ENCODE peak calls at places on chromosomes 16 and 17, in five cellular contexts. N is HCT116, K is HL-60, Z is A549, B is K562. E is an unnamed sample.

GRCh38 chr17:13699261-13699660 is 97.5 kb upstream of the HS3ST3A1 start:
- DNase-seq in B (no peak), Z (no peak), N (no peak), K (no peak), E (no peak)

GRCh38 chr16:83705856-83706255 is 101.9 kb upstream of the HSBP1 start:
- DNase-seq in Z (no peak), K (no peak), N (no peak), B (no peak), E (no peak)

GRCh38 chr16:79970551-79971236 is 370.2 kb upstream of the MAF start:
- DNase-seq in B (peak), K (no peak), N (no peak), Z (no peak), E (no peak)

GRCh38 chr16:73878616-73879015 is 418.0 kb upstream of the PSMD7 start:
- DNase-seq in K (peak), N (peak), Z (peak), B (no peak), E (peak)

GRCh38 chr17:79031996-79032875 is 8.3 kb downstream of the C1QTNF1 start:
- DNase-seq in Z (no peak), N (no peak), K (no peak), B (no peak), E (no peak)

GRCh38 chr17:44465897-44466296 is 37.3 kb downstream of the GPATCH8 start:
- DNase-seq in N (no peak), Z (no peak), K (no peak), B (no peak), E (no peak)

GRCh38 chr17:49035470-49036269 is 38.5 kb downstream of the IGF2BP1 start:
- DNase-seq in Z (peak), K (peak), N (peak), B (peak), E (peak)

GRCh38 chr16:68445458-68445857 is 2.9 kb downstream of the SMPD3 start:
- DNase-seq in K (peak), B (peak), N (peak), Z (peak), E (peak)

GRCh38 chr16:73190688-73191087 is 142.8 kb upstream of the ZFHX3 start:
- DNase-seq in K (no peak), N (no peak), B (no peak), Z (no peak), E (no peak)

GRCh38 chr16:69286941-69287713 is 24.0 kb upstream of the VPS4A start:
- DNase-seq in B (peak), K (peak), Z (peak), N (peak), E (peak)

GRCh38 chr16:10402975-10403374 is 17.1 kb downstream of the ATF7IP2 start:
- DNase-seq in K (no peak), B (no peak), Z (no peak), N (no peak), E (no peak)

GRCh38 chr17:19016297-19016696 is 11.7 kb upstream of the FAM83G start:
- DNase-seq in Z (no peak), K (no peak), N (no peak), B (no peak), E (no peak)

GRCh38 chr16:48687421-48688038 is 77.5 kb upstream of the N4BP1 start:
- DNase-seq in B (peak), N (peak), K (peak), Z (peak), E (peak)

GRCh38 chr17:35372846-35373531 is 432 bp downstream of the SLFN11 start:
- DNase-seq in N (no peak), Z (peak), K (peak), B (peak), E (peak)

GRCh38 chr16:31010539-31010938 is at the start of gene STX1B:
- DNase-seq in K (no peak), N (no peak), Z (no peak), B (peak), E (peak)

GRCh38 chr17:37494971-37495370 is 5.3 kb downstream of the DUSP14 start:
- DNase-seq in Z (no peak), B (no peak), K (no peak), N (no peak), E (peak)

DNA sequence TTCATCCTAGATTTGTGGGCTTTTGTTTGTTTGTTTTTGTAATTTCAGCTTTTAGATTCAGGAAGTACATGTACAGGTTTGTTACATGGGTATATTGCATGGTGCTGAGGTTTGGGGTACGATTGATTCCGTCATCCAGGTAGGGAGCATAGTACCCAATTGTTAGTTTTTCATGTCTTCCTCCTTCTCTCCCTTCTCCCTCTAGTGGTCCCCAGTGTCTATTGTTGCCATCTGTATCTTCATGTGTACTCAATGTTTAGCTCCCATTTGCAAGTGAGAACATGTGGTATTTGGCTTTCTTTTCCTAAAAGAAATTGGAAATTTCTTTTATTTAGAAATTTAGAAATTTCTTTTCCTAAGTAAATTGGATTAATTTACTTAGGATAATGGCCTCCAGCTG is 37.1 kb upstream of the BCAS3 start:
- DNase-seq in B (no peak), N (no peak), Z (peak), K (no peak), E (peak)
- TF ChIP-seq REST in B (no peak), N (no peak), Z (no peak), K (no peak), E (no peak)

DNA sequence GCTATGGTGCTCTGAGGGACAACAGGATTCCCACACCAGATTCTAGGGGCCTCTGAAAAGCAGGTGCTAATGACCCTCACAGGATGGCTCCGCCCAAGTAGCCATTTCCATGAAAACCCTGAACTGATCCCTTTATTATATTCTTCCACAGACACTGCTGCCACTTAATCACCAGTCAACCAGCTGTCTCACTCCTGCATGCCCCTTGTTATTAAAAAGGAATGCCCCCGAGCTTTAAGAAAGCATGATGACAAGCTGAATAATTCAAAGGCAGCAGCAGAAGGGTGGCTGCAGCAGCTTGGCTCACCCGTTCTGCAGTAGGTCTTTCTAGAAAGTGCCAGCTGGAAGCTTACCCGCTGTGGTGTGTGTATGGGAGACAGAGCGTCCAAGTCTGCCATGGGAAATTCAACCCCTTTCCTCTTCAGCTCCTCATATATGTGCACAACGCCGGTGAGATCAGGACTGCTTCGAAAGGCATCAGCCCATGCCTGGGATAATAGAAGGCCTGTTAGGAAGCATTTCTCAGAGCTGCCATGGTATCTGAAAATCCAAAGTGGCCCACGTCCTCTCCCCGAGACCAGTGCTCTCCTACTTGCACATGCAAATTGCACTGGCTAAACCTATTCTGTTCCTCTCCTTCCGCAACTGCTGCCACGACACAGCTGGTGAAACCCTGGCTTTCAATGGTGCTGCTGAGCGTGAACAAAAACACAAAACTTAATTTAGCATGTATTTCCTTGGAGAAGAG is 47.7 kb upstream of the SREBF1 start:
- DNase-seq in B (no peak), Z (no peak), K (no peak), N (no peak), E (no peak)
- TF ChIP-seq REST in B (no peak), Z (no peak), K (no peak), N (no peak), E (no peak)

DNA sequence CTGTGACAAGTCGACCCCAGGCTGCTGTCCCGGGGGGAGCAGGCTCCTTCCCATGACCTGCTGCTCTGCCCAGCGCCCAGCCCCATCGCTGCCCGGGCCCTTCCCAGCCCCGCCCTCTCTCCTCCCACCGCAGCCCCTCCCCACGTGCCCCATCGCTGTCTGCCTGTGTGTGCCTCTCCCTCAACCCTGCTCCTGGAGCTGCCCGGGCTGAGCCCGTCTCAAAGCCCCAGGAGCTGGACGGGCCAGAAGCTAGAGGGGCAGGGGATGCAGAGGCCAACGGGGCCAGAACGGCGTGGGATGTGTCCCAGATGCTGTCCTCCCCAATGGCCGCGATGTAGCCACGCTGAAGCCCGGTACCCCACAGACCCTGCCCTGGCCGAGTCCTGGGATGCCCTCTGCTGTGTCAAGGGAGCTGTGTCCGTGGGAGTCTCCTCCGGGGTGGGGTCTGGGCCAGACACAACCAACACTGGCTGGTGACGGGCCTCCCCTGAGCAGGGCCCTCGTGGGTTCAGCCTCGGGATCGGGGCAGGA is 118.2 kb upstream of the ZNF750 start:
- DNase-seq in N (no peak), Z (no peak), B (no peak), K (no peak), E (no peak)
- TF ChIP-seq REST in N (no peak), Z (no peak), B (no peak), K (no peak), E (no peak)

GRCh38 chr16:75264999-75265910 is 13.8 kb upstream of the BCAR1 start:
- DNase-seq in Z (no peak), K (no peak), N (no peak), B (peak), E (peak)
- TF ChIP-seq REST in Z (no peak), K (no peak), N (no peak), B (no peak), E (no peak)

DNA sequence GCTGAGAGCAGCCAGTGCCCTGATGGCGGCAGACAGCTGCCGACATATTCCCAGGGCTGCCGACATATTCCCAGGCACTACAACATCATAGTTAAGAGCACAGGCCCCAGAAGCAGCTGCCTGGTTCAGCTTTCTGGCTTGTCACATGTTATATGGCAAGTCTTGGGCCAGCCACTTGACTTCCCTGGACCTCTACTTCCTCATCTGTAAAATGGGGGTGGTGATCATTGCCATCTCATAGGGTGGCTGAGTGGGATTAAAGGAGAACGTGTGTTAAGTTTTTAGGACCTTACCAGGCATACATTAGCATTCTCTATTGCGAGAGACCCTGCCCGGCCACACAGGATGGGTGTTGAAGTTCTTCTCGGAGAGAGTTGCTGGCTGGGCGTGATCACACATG is 19.1 kb downstream of the CDIPT start:
- DNase-seq in Z (no peak), B (no peak), N (no peak), K (no peak), E (no peak)
- TF ChIP-seq REST in Z (no peak), B (no peak), N (no peak), K (no peak), E (no peak)

GRCh38 chr17:71828182-71828596 is 292.6 kb upstream of the SOX9 start:
- DNase-seq in K (no peak), Z (no peak), N (no peak), B (no peak), E (peak)
- TF ChIP-seq REST in K (no peak), Z (no peak), N (no peak), B (no peak), E (no peak)